ENCODE peak calls at places on chromosomes 5 and 9, in ten cellular contexts. A, U, X, O, N, V, H, Z, I and E are unnamed samples.

GRCh38 chr9:119974026-119974425 is 604.8 kb upstream of the BRINP1 start:
- DNase-seq in U (no peak), N (no peak), I (no peak), O (no peak), X (no peak), V (no peak), Z (no peak), A (no peak), H (no peak), E (no peak)

GRCh38 chr5:158162026-158162425 is 303.1 kb upstream of the CLINT1 start:
- DNase-seq in Z (no peak), X (no peak), N (no peak), U (no peak), V (no peak), O (no peak), A (no peak), H (no peak), I (no peak), E (no peak)

GRCh38 chr9:136618578-136619547 is 43.9 kb upstream of the EGFL7 start:
- DNase-seq in A (no peak), H (peak; percentile 57), N (no peak), V (no peak), Z (no peak), U (no peak), O (no peak), I (no peak), X (peak; percentile 82), E (peak; percentile 22)

GRCh38 chr5:180975338-180975737 is 13.3 kb upstream of the BTNL3 start:
- DNase-seq in U (no peak), I (no peak), O (no peak), N (no peak), A (no peak), Z (no peak), H (no peak), V (no peak), X (no peak), E (no peak)

GRCh38 chr5:777756-778161 is 6.8 kb downstream of the ZDHHC11B start:
- DNase-seq in X (no peak), N (no peak), I (no peak), O (no peak), Z (no peak), V (no peak), A (no peak), H (no peak), U (no peak), E (no peak)

GRCh38 chr5:139904566-139905400 is 109.2 kb downstream of the PSD2 start:
- DNase-seq in A (no peak), U (no peak), V (peak; percentile 2), I (no peak), O (peak; percentile 61), Z (no peak), H (no peak), X (no peak), N (peak; percentile 82), E (no peak)

GRCh38 chr5:138789771-138790242 is 36.6 kb downstream of the CTNNA1 start:
- DNase-seq in I (no peak), X (no peak), O (no peak), Z (peak; percentile 61), N (peak; percentile 86), H (no peak), A (peak; percentile 38), U (peak; percentile 54), V (peak; percentile 58), E (peak; percentile 25)

GRCh38 chr9:89036862-89037261 is 45.6 kb downstream of the S1PR3 start:
- DNase-seq in Z (no peak), N (no peak), O (no peak), V (no peak), A (no peak), H (no peak), I (no peak), U (no peak), X (no peak), E (no peak)

GRCh38 chr5:98769256-98770157 is 4.0 kb upstream of the RGMB start:
- DNase-seq in O (peak; percentile 76), A (peak; percentile 92), N (peak; percentile 89), H (peak; percentile 68), X (peak; percentile 73), V (peak; percentile 66), I (no peak), Z (peak; percentile 70), U (peak; percentile 42), E (no peak)

GRCh38 chr5:98768160-98769005 is 5.1 kb upstream of the RGMB start:
- DNase-seq in V (peak; percentile 77), X (no peak), A (peak; percentile 73), O (no peak), U (peak; percentile 68), H (peak; percentile 81), I (no peak), Z (peak; percentile 77), N (peak; percentile 93), E (no peak)

GRCh38 chr5:98769006-98769255 is 4.5 kb upstream of the RGMB start:
- DNase-seq in Z (no peak), N (no peak), X (no peak), A (no peak), U (no peak), O (no peak), I (no peak), H (peak; percentile 79), V (no peak), E (no peak)

GRCh38 chr5:98765815-98766214 is 7.6 kb upstream of the RGMB start:
- DNase-seq in A (no peak), V (no peak), N (no peak), Z (no peak), H (no peak), X (no peak), I (no peak), U (no peak), O (no peak), E (no peak)

GRCh38 chr5:98767563-98767962 is 5.9 kb upstream of the RGMB start:
- DNase-seq in H (no peak), A (peak; percentile 13), U (no peak), X (no peak), I (no peak), O (no peak), Z (no peak), N (peak; percentile 62), V (no peak), E (no peak)
- H3K4me3 ChIP-seq in H (no peak overlapping the region), A (peak overlapping the region; percentile 10), U (no peak overlapping the region), X (no peak overlapping the region), I (no peak overlapping the region), O (peak overlapping the region; percentile 61), Z (no peak overlapping the region), N (peak overlapping the region; percentile 75), V (no peak overlapping the region), E (no peak overlapping the region)

DNA sequence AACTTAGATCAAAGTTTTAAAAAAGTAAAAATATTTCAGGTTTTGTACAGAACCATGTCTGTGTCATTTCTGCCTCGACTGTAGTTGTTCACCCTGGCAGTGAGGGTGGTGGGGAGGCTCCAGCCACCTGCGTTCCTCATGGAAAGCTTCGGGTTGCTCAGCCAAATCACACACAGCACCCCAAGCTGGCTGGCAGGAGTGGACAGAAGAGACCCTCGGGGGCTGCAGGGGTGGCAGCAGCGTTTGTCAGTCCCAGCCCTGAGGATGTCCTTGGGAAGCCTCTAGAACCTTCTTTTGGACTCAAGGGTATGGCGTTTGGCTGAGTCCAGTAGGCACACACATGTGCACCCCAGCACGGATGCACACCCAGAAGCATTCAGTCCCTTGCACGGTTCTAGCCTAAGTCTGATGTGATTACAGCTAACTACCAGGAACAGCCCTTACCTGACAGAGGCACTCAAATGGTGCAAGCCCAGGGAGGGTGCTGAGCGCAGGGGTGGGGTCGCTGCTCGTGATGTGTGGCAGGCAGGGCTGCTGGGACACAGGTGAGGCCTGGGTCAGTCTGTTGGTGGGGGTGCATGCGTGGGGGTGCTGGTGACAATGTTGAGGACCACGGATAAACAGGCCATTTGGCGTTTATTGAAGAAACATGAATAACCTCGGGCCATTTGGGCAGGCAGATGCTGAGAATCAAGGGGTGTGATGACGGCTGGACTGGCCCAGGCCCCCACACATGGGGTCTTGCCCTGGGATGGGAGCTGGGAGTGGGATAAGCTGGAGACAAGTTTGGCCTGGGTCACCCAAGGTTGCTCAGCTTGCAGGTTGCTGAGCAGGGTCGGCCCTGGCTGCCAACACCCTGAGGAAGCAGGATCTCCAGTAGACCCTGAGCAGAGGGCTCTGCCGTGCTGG is 103.4 kb downstream of the PHF2 start:
- DNase-seq in X (no peak), H (peak; percentile 12), U (no peak), Z (no peak), O (peak; percentile 60), V (no peak), I (no peak), A (no peak), N (no peak), E (no peak)
- TF ChIP-seq CTCF in X (no peak), H (no peak), U (no peak), Z (no peak), O (no peak), V (no peak), I (no peak), A (no peak), N (no peak), E (no peak)

DNA sequence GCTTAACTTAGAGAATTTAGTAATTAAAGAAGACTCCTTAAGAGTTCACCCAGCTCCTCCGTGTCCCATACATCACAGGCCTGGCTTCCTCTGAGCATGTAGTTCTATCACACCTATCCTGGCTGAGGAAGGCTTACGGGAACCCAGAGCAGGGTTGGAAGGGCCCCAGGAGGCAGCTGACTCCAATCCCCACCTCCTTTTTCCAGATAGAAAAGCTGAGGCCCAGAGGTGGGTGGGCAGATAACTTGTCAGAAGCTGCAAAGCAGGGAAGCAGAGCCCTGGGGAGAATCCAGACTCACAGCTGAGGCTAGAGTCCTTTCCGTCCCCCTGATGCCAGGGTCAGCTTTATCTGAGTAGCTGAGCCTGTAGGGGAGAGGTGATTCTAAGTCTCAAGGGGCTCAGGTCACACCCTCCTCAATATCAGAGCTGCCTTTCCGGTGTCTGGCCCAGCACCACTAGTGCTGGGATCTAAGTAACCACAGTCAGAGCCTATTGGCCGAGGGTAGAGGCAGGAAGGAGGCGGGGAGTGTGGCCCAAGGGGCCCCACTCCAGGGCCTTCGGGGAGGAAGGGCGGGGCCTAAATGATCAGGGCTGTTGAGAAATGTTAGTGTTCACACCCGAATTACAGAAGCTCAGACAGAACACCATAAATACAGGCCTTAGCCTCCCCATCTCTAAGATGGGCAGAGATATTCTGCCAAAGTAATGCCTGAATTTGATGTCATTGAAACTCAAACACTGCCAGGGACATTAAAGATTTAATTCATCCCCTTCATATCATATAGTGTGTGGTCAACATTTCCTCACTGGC is 9.9 kb downstream of the CCDC69 start:
- DNase-seq in Z (peak; percentile 77), V (peak; percentile 57), A (no peak), X (peak; percentile 93), U (no peak), N (peak; percentile 65), I (peak; percentile 46), O (peak; percentile 91), H (peak; percentile 74), E (peak; percentile 92)
- H3K4me3 ChIP-seq in Z (no peak overlapping the region), V (no peak overlapping the region), A (no peak overlapping the region), X (no peak overlapping the region), U (no peak overlapping the region), N (no peak overlapping the region), I (no peak overlapping the region), O (no peak overlapping the region), H (no peak overlapping the region), E (peak overlapping the region; percentile 66)

GRCh38 chr9:98381311-98382103 is 126.1 kb upstream of the TBC1D2 start:
- DNase-seq in N (no peak), U (no peak), H (no peak), O (no peak), Z (no peak), V (no peak), I (no peak), X (no peak), A (no peak), E (no peak)

GRCh38 chr9:98380065-98380681 is 124.7 kb upstream of the TBC1D2 start:
- DNase-seq in O (no peak), N (peak; percentile 68), Z (peak; percentile 70), U (no peak), A (peak; percentile 65), V (peak; percentile 50), H (no peak), X (no peak), I (no peak), E (no peak)

GRCh38 chr9:98379572-98379971 is 124.1 kb upstream of the TBC1D2 start:
- DNase-seq in I (no peak), U (no peak), V (no peak), H (no peak), O (no peak), A (no peak), Z (no peak), X (no peak), N (no peak), E (no peak)

GRCh38 chr9:98385751-98386150 is 130.3 kb upstream of the TBC1D2 start:
- DNase-seq in X (no peak), Z (no peak), O (no peak), V (no peak), H (no peak), I (no peak), A (no peak), N (no peak), U (no peak), E (no peak)

GRCh38 chr9:98383758-98384157 is 128.3 kb upstream of the TBC1D2 start:
- DNase-seq in Z (peak; percentile 34), O (no peak), N (peak; percentile 48), A (peak; percentile 46), V (peak; percentile 31), X (no peak), U (no peak), H (no peak), I (no peak), E (no peak)
- TF ChIP-seq CTCF in Z (peak; percentile 36), O (no peak), N (peak; percentile 30), A (peak; percentile 37), V (peak; percentile 31), X (no peak), U (no peak), H (no peak), I (no peak), E (no peak)